ENCODE peak calls at places on chromosomes 5 and 9, in five cellular contexts. E, V, M, K and I are unnamed samples.

GRCh38 chr9:17876687-17877086 is 297.8 kb downstream of the SH3GL2 start:
- DNase-seq in E (no peak), V (no peak), M (no peak), K (no peak), I (no peak)

GRCh38 chr5:45038366-45038987 is 229.7 kb downstream of the MRPS30 start:
- DNase-seq in E (peak; percentile 14), V (no peak), M (no peak), K (no peak), I (no peak)

GRCh38 chr5:75031366-75031765 is 21.0 kb downstream of the GCNT4 start:
- DNase-seq in E (no peak), V (no peak), M (no peak), K (no peak), I (no peak)

GRCh38 chr5:143699121-143699520 is 112.8 kb upstream of the HMHB1 start:
- DNase-seq in E (no peak), V (no peak), M (no peak), K (no peak), I (peak; percentile 26)

GRCh38 chr9:297104-297794 is 82.6 kb downstream of the DOCK8 start:
- DNase-seq in E (no peak), V (no peak), M (no peak), K (peak; percentile 60), I (no peak)

GRCh38 chr9:81787747-81788632 is 98.6 kb upstream of the TLE1 start:
- DNase-seq in E (peak; percentile 73), V (peak; percentile 64), M (no peak), K (no peak), I (no peak)

GRCh38 chr9:19209188-19209587 is 21.3 kb upstream of the DENND4C start:
- DNase-seq in E (no peak), V (no peak), M (no peak), K (no peak), I (no peak)

GRCh38 chr5:176719113-176719814 is 72.0 kb downstream of the TSPAN17 start:
- DNase-seq in E (no peak), V (no peak), M (no peak), K (no peak), I (no peak)

GRCh38 chr5:66180282-66180955 is 36.3 kb downstream of the SREK1 start:
- DNase-seq in E (no peak), V (no peak), M (no peak), K (no peak), I (no peak)

GRCh38 chr9:108234811-108235210 is 621.0 kb downstream of the ACTL7B start:
- DNase-seq in E (no peak), V (no peak), M (no peak), K (no peak), I (no peak)

GRCh38 chr5:35852084-35852734 is 4.5 kb upstream of the IL7R start:
- DNase-seq in E (no peak), V (no peak), M (no peak), K (no peak), I (no peak)

GRCh38 chr9:107732781-107733529 is 243.4 kb upstream of the KLF4 start:
- DNase-seq in E (no peak), V (peak; percentile 82), M (peak; percentile 83), K (peak; percentile 49), I (no peak)

GRCh38 chr5:40601198-40601868 is 78.4 kb upstream of the PTGER4 start:
- DNase-seq in E (no peak), V (no peak), M (no peak), K (no peak), I (no peak)

GRCh38 chr9:19642256-19642655 is 146.6 kb downstream of the SLC24A2 start:
- DNase-seq in E (peak; percentile 2), V (no peak), M (no peak), K (no peak), I (no peak)

GRCh38 chr9:92173318-92173717 is 58.1 kb upstream of the SPTLC1 start:
- DNase-seq in E (no peak), V (no peak), M (no peak), K (no peak), I (no peak)

GRCh38 chr5:143635146-143635752 is 176.7 kb upstream of the HMHB1 start:
- DNase-seq in E (peak; percentile 75), V (no peak), M (no peak), K (peak; percentile 27), I (peak; percentile 87)

GRCh38 chr9:25025156-25025555 is 479.5 kb upstream of the IZUMO3 start:
- DNase-seq in E (no peak), V (no peak), M (no peak), K (no peak), I (no peak)

GRCh38 chr5:78896128-78896527 is 89.0 kb downstream of the ARSB start:
- DNase-seq in E (no peak), V (no peak), M (no peak), K (no peak), I (no peak)

GRCh38 chr9:99590879-99591278 is 230.8 kb upstream of the NR4A3 start:
- DNase-seq in E (no peak), V (no peak), M (no peak), K (no peak), I (peak; percentile 26)

GRCh38 chr5:1479581-1480188 is 34.4 kb upstream of the SLC6A3 start:
- DNase-seq in E (peak; percentile 23), V (no peak), M (no peak), K (peak; percentile 37), I (no peak)

GRCh38 chr5:168756517-168757391 is 177.6 kb upstream of the PANK3 start:
- DNase-seq in E (no peak), V (no peak), M (no peak), K (no peak), I (no peak)

GRCh38 chr5:149656576-149657182 is 73.4 kb upstream of the PPARGC1B start:
- DNase-seq in E (no peak), V (no peak), M (no peak), K (peak; percentile 72), I (no peak)

GRCh38 chr5:134784946-134785620 is 26.5 kb downstream of the DDX46 start:
- DNase-seq in E (no peak), V (no peak), M (no peak), K (no peak), I (no peak)

GRCh38 chr5:111394580-111394979 is 117.8 kb downstream of the STARD4 start:
- DNase-seq in E (no peak), V (no peak), M (no peak), K (no peak), I (no peak)

GRCh38 chr5:36696059-36696673 is 89.8 kb downstream of the SLC1A3 start:
- DNase-seq in E (peak; percentile 26), V (peak; percentile 67), M (no peak), K (peak; percentile 58), I (no peak)

GRCh38 chr5:58716713-58717112 is 133.8 kb downstream of the RAB3C start:
- DNase-seq in E (no peak), V (no peak), M (no peak), K (no peak), I (no peak)

GRCh38 chr5:58724992-58725391 is 142.1 kb downstream of the RAB3C start:
- DNase-seq in E (no peak), V (no peak), M (no peak), K (no peak), I (no peak)

GRCh38 chr5:58717303-58718012 is 134.6 kb downstream of the RAB3C start:
- DNase-seq in E (no peak), V (no peak), M (no peak), K (no peak), I (no peak)

GRCh38 chr5:58722160-58722559 is 139.3 kb downstream of the RAB3C start:
- DNase-seq in E (no peak), V (no peak), M (no peak), K (no peak), I (no peak)
- H3K9me3 ChIP-seq in E (peaks cover 5% of the 10 kb centered on the region), V (no peaks in the 10 kb centered on the region), M (peaks cover 7% of the 10 kb centered on the region), K (peaks cover 8% of the 10 kb centered on the region), I (peaks cover 6% of the 10 kb centered on the region)

DNA sequence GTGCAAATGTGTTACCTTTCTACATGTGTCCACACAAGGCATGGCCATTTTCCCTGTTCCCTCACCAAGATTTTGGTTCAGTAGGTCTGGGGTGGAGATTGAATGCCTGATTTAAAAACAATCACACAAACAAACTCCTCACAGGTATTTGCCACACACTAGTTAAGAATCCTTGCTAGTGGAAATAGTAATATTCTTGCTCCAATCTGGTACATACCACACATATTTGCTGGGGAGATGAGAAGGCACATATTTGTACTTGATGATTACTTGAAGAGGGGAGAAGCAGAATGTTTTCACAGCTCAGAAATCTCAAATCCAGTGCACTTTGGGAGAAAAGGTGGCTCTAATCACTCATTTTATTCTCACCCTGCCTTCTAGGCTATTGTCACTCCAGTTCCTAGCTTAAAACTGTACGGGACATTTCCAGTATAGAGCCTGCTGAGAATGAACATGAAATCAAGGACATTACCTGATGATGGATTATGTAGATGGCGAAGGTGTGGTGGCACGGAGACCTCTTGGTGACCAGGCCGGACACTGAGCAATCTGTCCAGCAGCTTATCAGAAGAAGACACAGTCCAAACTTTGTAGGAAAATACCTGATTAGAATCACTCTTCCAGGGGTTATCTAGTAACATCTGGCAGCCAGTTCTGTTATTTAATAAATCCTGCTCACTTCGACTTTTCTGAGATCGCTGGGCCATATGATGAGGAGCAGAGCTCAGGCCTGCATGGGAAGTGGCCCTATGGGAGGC is 116.1 kb upstream of the IL6ST start:
- DNase-seq in E (no peak), V (no peak), M (no peak), K (no peak), I (no peak)
- TF ChIP-seq EP300 in E (no peak), V (no peak), M (no peak), K (no peak), I (no peak)

GRCh38 chr5:106543330-106543729 is 1127.4 kb downstream of the EFNA5 start:
- DNase-seq in E (no peak), V (no peak), M (no peak), K (no peak), I (no peak)

DNA sequence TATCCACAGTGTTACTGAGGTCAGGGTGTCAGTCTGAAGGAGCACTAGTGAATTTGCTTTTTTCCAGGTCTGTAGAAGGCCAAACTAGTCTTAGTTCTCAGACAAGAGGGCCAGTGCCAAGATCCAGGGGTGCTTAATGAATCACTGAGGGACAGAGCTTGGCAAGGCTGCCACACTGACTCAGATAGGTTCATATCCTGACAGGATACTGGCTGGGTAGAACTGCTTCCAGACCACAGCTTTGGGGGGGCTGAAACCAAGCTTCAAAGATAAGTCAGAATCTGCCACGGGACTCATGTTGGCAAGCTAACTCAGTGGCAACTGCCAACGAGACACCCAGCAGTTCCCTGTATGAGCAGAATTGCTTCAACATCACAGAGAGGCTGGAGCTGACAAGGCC is 1125.4 kb downstream of the EFNA5 start:
- DNase-seq in E (no peak), V (no peak), M (no peak), K (no peak), I (no peak)
- H3K9me3 ChIP-seq in E (peaks cover 44% of the 10 kb centered on the region), V (peaks cover 16% of the 10 kb centered on the region), M (no peaks in the 10 kb centered on the region), K (peaks cover 24% of the 10 kb centered on the region), I (peaks cover 13% of the 10 kb centered on the region)

DNA sequence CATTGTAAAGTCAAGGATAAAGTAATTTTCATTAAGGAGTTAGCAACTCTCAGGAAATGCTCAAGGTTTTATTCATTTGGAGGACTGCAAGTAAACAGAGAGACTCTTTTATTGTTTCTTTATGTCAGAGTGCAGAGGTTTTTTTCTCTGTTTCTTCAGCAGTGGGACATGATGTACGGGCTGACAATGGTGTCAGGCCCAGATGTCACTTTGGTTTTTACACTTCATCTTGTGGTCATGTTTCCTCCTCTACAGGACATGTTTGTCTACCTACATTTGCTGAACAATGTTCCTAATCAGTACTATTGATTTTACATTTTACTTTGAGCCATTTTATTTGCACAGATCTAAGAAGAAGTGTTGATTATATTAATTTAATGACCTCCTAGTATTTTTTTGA is 72.8 kb upstream of the PARP8 start:
- DNase-seq in E (no peak), V (no peak), M (no peak), K (no peak), I (no peak)
- TF ChIP-seq EP300 in E (no peak), V (no peak), M (no peak), K (no peak), I (no peak)